ENCODE peak calls at places on chromosomes 6 and 20, in nine cellular contexts. One of them, this sample, is unnamed.
A peak's percentile ranks its signal among the peaks of the same experiment; 100 is the strongest.

GRCh38 chr6:27138837-27139752 is 108.4 kb upstream of the PRSS16 start:
- DNase-seq in CD4-positive, CD25-positive, alpha-beta regulatory T cell: peak; percentile 91
- DNase-seq in glutamatergic neuron: peak; percentile 56
- DNase-seq in NCI-H1092 treated with DMSO at 0.1 percent for 48 hours: no peak
- DNase-seq in substantia nigra: no peak
- DNase-seq in esophagus squamous epithelium: no peak
- DNase-seq in activated naive CD8-positive, alpha-beta T cell treated with anti-CD3 and anti-CD28 coated beads, Interleukin-2, amount 50 U/mL, for 24 hours: peak; percentile 82
- DNase-seq in hepatocyte: peak; percentile 65
- DNase-seq in stimulated activated CD4-positive, alpha-beta T cell treated with anti-CD3 and anti-CD28 coated beads, Interleukin-4, amount 100 ng/mL, for 24 hours: peak; percentile 71
- DNase-seq in this sample: peak; percentile 94

GRCh38 chr6:105459049-105459448 is 56.2 kb upstream of the PREP start:
- DNase-seq in CD4-positive, CD25-positive, alpha-beta regulatory T cell: peak; percentile 45
- DNase-seq in glutamatergic neuron: no peak
- DNase-seq in NCI-H1092 treated with DMSO at 0.1 percent for 48 hours: no peak
- DNase-seq in substantia nigra: no peak
- DNase-seq in esophagus squamous epithelium: no peak
- DNase-seq in activated naive CD8-positive, alpha-beta T cell treated with anti-CD3 and anti-CD28 coated beads, Interleukin-2, amount 50 U/mL, for 24 hours: peak; percentile 2
- DNase-seq in hepatocyte: no peak
- DNase-seq in stimulated activated CD4-positive, alpha-beta T cell treated with anti-CD3 and anti-CD28 coated beads, Interleukin-4, amount 100 ng/mL, for 24 hours: peak; percentile 12
- DNase-seq in this sample: no peak

GRCh38 chr6:30194797-30195690 is 18.2 kb downstream of the TRIM26 start:
- DNase-seq in CD4-positive, CD25-positive, alpha-beta regulatory T cell: no peak
- DNase-seq in glutamatergic neuron: peak; percentile 82
- DNase-seq in NCI-H1092 treated with DMSO at 0.1 percent for 48 hours: no peak
- DNase-seq in substantia nigra: no peak
- DNase-seq in esophagus squamous epithelium: no peak
- DNase-seq in activated naive CD8-positive, alpha-beta T cell treated with anti-CD3 and anti-CD28 coated beads, Interleukin-2, amount 50 U/mL, for 24 hours: no peak
- DNase-seq in hepatocyte: no peak
- DNase-seq in stimulated activated CD4-positive, alpha-beta T cell treated with anti-CD3 and anti-CD28 coated beads, Interleukin-4, amount 100 ng/mL, for 24 hours: no peak
- DNase-seq in this sample: no peak

GRCh38 chr6:119108076-119108475 is 29.6 kb upstream of the FAM184A start:
- DNase-seq in CD4-positive, CD25-positive, alpha-beta regulatory T cell: no peak
- DNase-seq in glutamatergic neuron: no peak
- DNase-seq in NCI-H1092 treated with DMSO at 0.1 percent for 48 hours: no peak
- DNase-seq in substantia nigra: no peak
- DNase-seq in esophagus squamous epithelium: no peak
- DNase-seq in activated naive CD8-positive, alpha-beta T cell treated with anti-CD3 and anti-CD28 coated beads, Interleukin-2, amount 50 U/mL, for 24 hours: no peak
- DNase-seq in hepatocyte: no peak
- DNase-seq in stimulated activated CD4-positive, alpha-beta T cell treated with anti-CD3 and anti-CD28 coated beads, Interleukin-4, amount 100 ng/mL, for 24 hours: no peak
- DNase-seq in this sample: no peak

GRCh38 chr20:62048821-62049291 is 16.8 kb downstream of the TAF4 start:
- DNase-seq in CD4-positive, CD25-positive, alpha-beta regulatory T cell: no peak
- DNase-seq in glutamatergic neuron: no peak
- DNase-seq in NCI-H1092 treated with DMSO at 0.1 percent for 48 hours: no peak
- DNase-seq in substantia nigra: no peak
- DNase-seq in esophagus squamous epithelium: no peak
- DNase-seq in activated naive CD8-positive, alpha-beta T cell treated with anti-CD3 and anti-CD28 coated beads, Interleukin-2, amount 50 U/mL, for 24 hours: no peak
- DNase-seq in hepatocyte: no peak
- DNase-seq in stimulated activated CD4-positive, alpha-beta T cell treated with anti-CD3 and anti-CD28 coated beads, Interleukin-4, amount 100 ng/mL, for 24 hours: no peak
- DNase-seq in this sample: no peak

GRCh38 chr6:130373992-130374391 is 8.2 kb downstream of the TMEM200A start:
- DNase-seq in CD4-positive, CD25-positive, alpha-beta regulatory T cell: no peak
- DNase-seq in glutamatergic neuron: no peak
- DNase-seq in NCI-H1092 treated with DMSO at 0.1 percent for 48 hours: no peak
- DNase-seq in substantia nigra: no peak
- DNase-seq in esophagus squamous epithelium: no peak
- DNase-seq in activated naive CD8-positive, alpha-beta T cell treated with anti-CD3 and anti-CD28 coated beads, Interleukin-2, amount 50 U/mL, for 24 hours: no peak
- DNase-seq in hepatocyte: no peak
- DNase-seq in stimulated activated CD4-positive, alpha-beta T cell treated with anti-CD3 and anti-CD28 coated beads, Interleukin-4, amount 100 ng/mL, for 24 hours: no peak
- DNase-seq in this sample: peak; percentile 30

GRCh38 chr6:142013875-142014495 is 118.7 kb upstream of the GJE1 start:
- DNase-seq in CD4-positive, CD25-positive, alpha-beta regulatory T cell: no peak
- DNase-seq in glutamatergic neuron: no peak
- DNase-seq in NCI-H1092 treated with DMSO at 0.1 percent for 48 hours: no peak
- DNase-seq in substantia nigra: no peak
- DNase-seq in esophagus squamous epithelium: no peak
- DNase-seq in activated naive CD8-positive, alpha-beta T cell treated with anti-CD3 and anti-CD28 coated beads, Interleukin-2, amount 50 U/mL, for 24 hours: no peak
- DNase-seq in hepatocyte: no peak
- DNase-seq in stimulated activated CD4-positive, alpha-beta T cell treated with anti-CD3 and anti-CD28 coated beads, Interleukin-4, amount 100 ng/mL, for 24 hours: no peak
- DNase-seq in this sample: no peak

GRCh38 chr20:47661714-47662113 is 123.6 kb downstream of the SULF2 start:
- DNase-seq in CD4-positive, CD25-positive, alpha-beta regulatory T cell: no peak
- DNase-seq in glutamatergic neuron: no peak
- DNase-seq in NCI-H1092 treated with DMSO at 0.1 percent for 48 hours: no peak
- DNase-seq in substantia nigra: no peak
- DNase-seq in esophagus squamous epithelium: no peak
- DNase-seq in activated naive CD8-positive, alpha-beta T cell treated with anti-CD3 and anti-CD28 coated beads, Interleukin-2, amount 50 U/mL, for 24 hours: no peak
- DNase-seq in hepatocyte: no peak
- DNase-seq in stimulated activated CD4-positive, alpha-beta T cell treated with anti-CD3 and anti-CD28 coated beads, Interleukin-4, amount 100 ng/mL, for 24 hours: no peak
- DNase-seq in this sample: no peak

GRCh38 chr6:12229332-12229731 is 60.8 kb upstream of the EDN1 start:
- DNase-seq in CD4-positive, CD25-positive, alpha-beta regulatory T cell: no peak
- DNase-seq in glutamatergic neuron: no peak
- DNase-seq in NCI-H1092 treated with DMSO at 0.1 percent for 48 hours: no peak
- DNase-seq in substantia nigra: no peak
- DNase-seq in esophagus squamous epithelium: no peak
- DNase-seq in activated naive CD8-positive, alpha-beta T cell treated with anti-CD3 and anti-CD28 coated beads, Interleukin-2, amount 50 U/mL, for 24 hours: no peak
- DNase-seq in hepatocyte: no peak
- DNase-seq in stimulated activated CD4-positive, alpha-beta T cell treated with anti-CD3 and anti-CD28 coated beads, Interleukin-4, amount 100 ng/mL, for 24 hours: peak; percentile 9
- DNase-seq in this sample: no peak

GRCh38 chr20:38337561-38338140 is 8.6 kb upstream of the LBP start:
- DNase-seq in CD4-positive, CD25-positive, alpha-beta regulatory T cell: no peak
- DNase-seq in glutamatergic neuron: peak; percentile 75
- DNase-seq in NCI-H1092 treated with DMSO at 0.1 percent for 48 hours: no peak
- DNase-seq in substantia nigra: peak; percentile 13
- DNase-seq in esophagus squamous epithelium: no peak
- DNase-seq in activated naive CD8-positive, alpha-beta T cell treated with anti-CD3 and anti-CD28 coated beads, Interleukin-2, amount 50 U/mL, for 24 hours: peak; percentile 45
- DNase-seq in hepatocyte: peak; percentile 38
- DNase-seq in stimulated activated CD4-positive, alpha-beta T cell treated with anti-CD3 and anti-CD28 coated beads, Interleukin-4, amount 100 ng/mL, for 24 hours: no peak
- DNase-seq in this sample: no peak

GRCh38 chr6:680204-680603 is 12.7 kb downstream of the EXOC2 start:
- DNase-seq in CD4-positive, CD25-positive, alpha-beta regulatory T cell: no peak
- DNase-seq in glutamatergic neuron: no peak
- DNase-seq in NCI-H1092 treated with DMSO at 0.1 percent for 48 hours: no peak
- DNase-seq in substantia nigra: no peak
- DNase-seq in esophagus squamous epithelium: no peak
- DNase-seq in activated naive CD8-positive, alpha-beta T cell treated with anti-CD3 and anti-CD28 coated beads, Interleukin-2, amount 50 U/mL, for 24 hours: no peak
- DNase-seq in hepatocyte: no peak
- DNase-seq in stimulated activated CD4-positive, alpha-beta T cell treated with anti-CD3 and anti-CD28 coated beads, Interleukin-4, amount 100 ng/mL, for 24 hours: no peak
- DNase-seq in this sample: no peak

GRCh38 chr6:32194825-32195651 is 2.6 kb upstream of the GPSM3 start:
- DNase-seq in CD4-positive, CD25-positive, alpha-beta regulatory T cell: peak; percentile 72
- DNase-seq in glutamatergic neuron: no peak
- DNase-seq in NCI-H1092 treated with DMSO at 0.1 percent for 48 hours: peak; percentile 16
- DNase-seq in substantia nigra: no peak
- DNase-seq in esophagus squamous epithelium: no peak
- DNase-seq in activated naive CD8-positive, alpha-beta T cell treated with anti-CD3 and anti-CD28 coated beads, Interleukin-2, amount 50 U/mL, for 24 hours: peak; percentile 41
- DNase-seq in hepatocyte: peak; percentile 75
- DNase-seq in stimulated activated CD4-positive, alpha-beta T cell treated with anti-CD3 and anti-CD28 coated beads, Interleukin-4, amount 100 ng/mL, for 24 hours: peak; percentile 36
- DNase-seq in this sample: peak; percentile 58

GRCh38 chr6:161748535-161749386 is 474.9 kb upstream of the AGPAT4 start:
- DNase-seq in CD4-positive, CD25-positive, alpha-beta regulatory T cell: peak; percentile 11
- DNase-seq in glutamatergic neuron: peak; percentile 88
- DNase-seq in NCI-H1092 treated with DMSO at 0.1 percent for 48 hours: peak; percentile 17
- DNase-seq in substantia nigra: peak; percentile 22
- DNase-seq in esophagus squamous epithelium: no peak
- DNase-seq in activated naive CD8-positive, alpha-beta T cell treated with anti-CD3 and anti-CD28 coated beads, Interleukin-2, amount 50 U/mL, for 24 hours: peak; percentile 40
- DNase-seq in hepatocyte: peak; percentile 56
- DNase-seq in stimulated activated CD4-positive, alpha-beta T cell treated with anti-CD3 and anti-CD28 coated beads, Interleukin-4, amount 100 ng/mL, for 24 hours: peak; percentile 4
- DNase-seq in this sample: no peak

GRCh38 chr6:37150314-37150713 is 19.6 kb upstream of the PIM1 start:
- DNase-seq in CD4-positive, CD25-positive, alpha-beta regulatory T cell: no peak
- DNase-seq in glutamatergic neuron: no peak
- DNase-seq in NCI-H1092 treated with DMSO at 0.1 percent for 48 hours: no peak
- DNase-seq in substantia nigra: no peak
- DNase-seq in esophagus squamous epithelium: no peak
- DNase-seq in activated naive CD8-positive, alpha-beta T cell treated with anti-CD3 and anti-CD28 coated beads, Interleukin-2, amount 50 U/mL, for 24 hours: no peak
- DNase-seq in hepatocyte: no peak
- DNase-seq in stimulated activated CD4-positive, alpha-beta T cell treated with anti-CD3 and anti-CD28 coated beads, Interleukin-4, amount 100 ng/mL, for 24 hours: no peak
- DNase-seq in this sample: no peak

GRCh38 chr6:140677781-140678528 is 1303.5 kb upstream of the CITED2 start:
- DNase-seq in CD4-positive, CD25-positive, alpha-beta regulatory T cell: no peak
- DNase-seq in glutamatergic neuron: no peak
- DNase-seq in NCI-H1092 treated with DMSO at 0.1 percent for 48 hours: no peak
- DNase-seq in substantia nigra: no peak
- DNase-seq in esophagus squamous epithelium: no peak
- DNase-seq in activated naive CD8-positive, alpha-beta T cell treated with anti-CD3 and anti-CD28 coated beads, Interleukin-2, amount 50 U/mL, for 24 hours: no peak
- DNase-seq in hepatocyte: no peak
- DNase-seq in stimulated activated CD4-positive, alpha-beta T cell treated with anti-CD3 and anti-CD28 coated beads, Interleukin-4, amount 100 ng/mL, for 24 hours: no peak
- DNase-seq in this sample: no peak

GRCh38 chr6:169141706-169142705 is 111.6 kb downstream of the THBS2 start:
- DNase-seq in CD4-positive, CD25-positive, alpha-beta regulatory T cell: no peak
- DNase-seq in glutamatergic neuron: no peak
- DNase-seq in NCI-H1092 treated with DMSO at 0.1 percent for 48 hours: no peak
- DNase-seq in substantia nigra: no peak
- DNase-seq in esophagus squamous epithelium: no peak
- DNase-seq in activated naive CD8-positive, alpha-beta T cell treated with anti-CD3 and anti-CD28 coated beads, Interleukin-2, amount 50 U/mL, for 24 hours: no peak
- DNase-seq in hepatocyte: no peak
- DNase-seq in stimulated activated CD4-positive, alpha-beta T cell treated with anti-CD3 and anti-CD28 coated beads, Interleukin-4, amount 100 ng/mL, for 24 hours: no peak
- DNase-seq in this sample: no peak

GRCh38 chr6:133241901-133242760 is 974 bp downstream of the EYA4 start:
- DNase-seq in CD4-positive, CD25-positive, alpha-beta regulatory T cell: no peak
- DNase-seq in glutamatergic neuron: peak; percentile 57
- DNase-seq in NCI-H1092 treated with DMSO at 0.1 percent for 48 hours: peak; percentile 73
- DNase-seq in substantia nigra: peak; percentile 2
- DNase-seq in esophagus squamous epithelium: no peak
- DNase-seq in activated naive CD8-positive, alpha-beta T cell treated with anti-CD3 and anti-CD28 coated beads, Interleukin-2, amount 50 U/mL, for 24 hours: no peak
- DNase-seq in hepatocyte: peak; percentile 12
- DNase-seq in stimulated activated CD4-positive, alpha-beta T cell treated with anti-CD3 and anti-CD28 coated beads, Interleukin-4, amount 100 ng/mL, for 24 hours: no peak
- DNase-seq in this sample: no peak

GRCh38 chr6:101395345-101395744 is 1.8 kb downstream of the GRIK2 start:
- DNase-seq in CD4-positive, CD25-positive, alpha-beta regulatory T cell: no peak
- DNase-seq in glutamatergic neuron: no peak
- DNase-seq in NCI-H1092 treated with DMSO at 0.1 percent for 48 hours: peak; percentile 17
- DNase-seq in substantia nigra: no peak
- DNase-seq in esophagus squamous epithelium: no peak
- DNase-seq in activated naive CD8-positive, alpha-beta T cell treated with anti-CD3 and anti-CD28 coated beads, Interleukin-2, amount 50 U/mL, for 24 hours: no peak
- DNase-seq in hepatocyte: no peak
- DNase-seq in stimulated activated CD4-positive, alpha-beta T cell treated with anti-CD3 and anti-CD28 coated beads, Interleukin-4, amount 100 ng/mL, for 24 hours: no peak
- DNase-seq in this sample: no peak

GRCh38 chr6:128305228-128305627 is 215.2 kb downstream of the PTPRK start:
- DNase-seq in CD4-positive, CD25-positive, alpha-beta regulatory T cell: no peak
- DNase-seq in glutamatergic neuron: no peak
- DNase-seq in NCI-H1092 treated with DMSO at 0.1 percent for 48 hours: no peak
- DNase-seq in substantia nigra: no peak
- DNase-seq in esophagus squamous epithelium: no peak
- DNase-seq in activated naive CD8-positive, alpha-beta T cell treated with anti-CD3 and anti-CD28 coated beads, Interleukin-2, amount 50 U/mL, for 24 hours: no peak
- DNase-seq in hepatocyte: no peak
- DNase-seq in stimulated activated CD4-positive, alpha-beta T cell treated with anti-CD3 and anti-CD28 coated beads, Interleukin-4, amount 100 ng/mL, for 24 hours: no peak
- DNase-seq in this sample: no peak

GRCh38 chr6:45727824-45728449 is 287.7 kb downstream of the CLIC5 start:
- DNase-seq in CD4-positive, CD25-positive, alpha-beta regulatory T cell: no peak
- DNase-seq in glutamatergic neuron: no peak
- DNase-seq in NCI-H1092 treated with DMSO at 0.1 percent for 48 hours: no peak
- DNase-seq in substantia nigra: no peak
- DNase-seq in esophagus squamous epithelium: no peak
- DNase-seq in activated naive CD8-positive, alpha-beta T cell treated with anti-CD3 and anti-CD28 coated beads, Interleukin-2, amount 50 U/mL, for 24 hours: no peak
- DNase-seq in hepatocyte: no peak
- DNase-seq in stimulated activated CD4-positive, alpha-beta T cell treated with anti-CD3 and anti-CD28 coated beads, Interleukin-4, amount 100 ng/mL, for 24 hours: no peak
- DNase-seq in this sample: no peak

GRCh38 chr6:11323666-11324452 is 91.4 kb upstream of the NEDD9 start:
- DNase-seq in CD4-positive, CD25-positive, alpha-beta regulatory T cell: no peak
- DNase-seq in glutamatergic neuron: no peak
- DNase-seq in NCI-H1092 treated with DMSO at 0.1 percent for 48 hours: no peak
- DNase-seq in substantia nigra: no peak
- DNase-seq in esophagus squamous epithelium: no peak
- DNase-seq in activated naive CD8-positive, alpha-beta T cell treated with anti-CD3 and anti-CD28 coated beads, Interleukin-2, amount 50 U/mL, for 24 hours: no peak
- DNase-seq in hepatocyte: peak; percentile 33
- DNase-seq in stimulated activated CD4-positive, alpha-beta T cell treated with anti-CD3 and anti-CD28 coated beads, Interleukin-4, amount 100 ng/mL, for 24 hours: no peak
- DNase-seq in this sample: no peak

GRCh38 chr6:44024597-44025219 is 102.5 kb downstream of the MRPL14 start:
- DNase-seq in CD4-positive, CD25-positive, alpha-beta regulatory T cell: no peak
- DNase-seq in glutamatergic neuron: no peak
- DNase-seq in NCI-H1092 treated with DMSO at 0.1 percent for 48 hours: no peak
- DNase-seq in substantia nigra: no peak
- DNase-seq in esophagus squamous epithelium: no peak
- DNase-seq in activated naive CD8-positive, alpha-beta T cell treated with anti-CD3 and anti-CD28 coated beads, Interleukin-2, amount 50 U/mL, for 24 hours: no peak
- DNase-seq in hepatocyte: no peak
- DNase-seq in stimulated activated CD4-positive, alpha-beta T cell treated with anti-CD3 and anti-CD28 coated beads, Interleukin-4, amount 100 ng/mL, for 24 hours: no peak
- DNase-seq in this sample: peak; percentile 37

GRCh38 chr20:31747640-31748039 is 8.6 kb downstream of the TPX2 start:
- DNase-seq in CD4-positive, CD25-positive, alpha-beta regulatory T cell: no peak
- DNase-seq in glutamatergic neuron: no peak
- DNase-seq in NCI-H1092 treated with DMSO at 0.1 percent for 48 hours: no peak
- DNase-seq in substantia nigra: no peak
- DNase-seq in esophagus squamous epithelium: no peak
- DNase-seq in activated naive CD8-positive, alpha-beta T cell treated with anti-CD3 and anti-CD28 coated beads, Interleukin-2, amount 50 U/mL, for 24 hours: no peak
- DNase-seq in hepatocyte: no peak
- DNase-seq in stimulated activated CD4-positive, alpha-beta T cell treated with anti-CD3 and anti-CD28 coated beads, Interleukin-4, amount 100 ng/mL, for 24 hours: no peak
- DNase-seq in this sample: no peak

GRCh38 chr6:89221109-89221508 is 4.0 kb upstream of the GABRR1 start:
- DNase-seq in CD4-positive, CD25-positive, alpha-beta regulatory T cell: no peak
- DNase-seq in glutamatergic neuron: no peak
- DNase-seq in NCI-H1092 treated with DMSO at 0.1 percent for 48 hours: no peak
- DNase-seq in substantia nigra: no peak
- DNase-seq in esophagus squamous epithelium: no peak
- DNase-seq in activated naive CD8-positive, alpha-beta T cell treated with anti-CD3 and anti-CD28 coated beads, Interleukin-2, amount 50 U/mL, for 24 hours: no peak
- DNase-seq in hepatocyte: no peak
- DNase-seq in stimulated activated CD4-positive, alpha-beta T cell treated with anti-CD3 and anti-CD28 coated beads, Interleukin-4, amount 100 ng/mL, for 24 hours: no peak
- DNase-seq in this sample: no peak

GRCh38 chr6:165480916-165481315 is 171.5 kb upstream of the C6orf118 start:
- DNase-seq in CD4-positive, CD25-positive, alpha-beta regulatory T cell: no peak
- DNase-seq in glutamatergic neuron: no peak
- DNase-seq in NCI-H1092 treated with DMSO at 0.1 percent for 48 hours: no peak
- DNase-seq in substantia nigra: no peak
- DNase-seq in esophagus squamous epithelium: no peak
- DNase-seq in activated naive CD8-positive, alpha-beta T cell treated with anti-CD3 and anti-CD28 coated beads, Interleukin-2, amount 50 U/mL, for 24 hours: no peak
- DNase-seq in hepatocyte: no peak
- DNase-seq in stimulated activated CD4-positive, alpha-beta T cell treated with anti-CD3 and anti-CD28 coated beads, Interleukin-4, amount 100 ng/mL, for 24 hours: no peak
- DNase-seq in this sample: no peak

GRCh38 chr6:25223421-25224052 is 55.6 kb upstream of the CARMIL1 start:
- DNase-seq in CD4-positive, CD25-positive, alpha-beta regulatory T cell: peak; percentile 76
- DNase-seq in glutamatergic neuron: peak; percentile 75
- DNase-seq in NCI-H1092 treated with DMSO at 0.1 percent for 48 hours: peak; percentile 73
- DNase-seq in substantia nigra: peak; percentile 3
- DNase-seq in esophagus squamous epithelium: no peak
- DNase-seq in activated naive CD8-positive, alpha-beta T cell treated with anti-CD3 and anti-CD28 coated beads, Interleukin-2, amount 50 U/mL, for 24 hours: peak; percentile 70
- DNase-seq in hepatocyte: peak; percentile 84
- DNase-seq in stimulated activated CD4-positive, alpha-beta T cell treated with anti-CD3 and anti-CD28 coated beads, Interleukin-4, amount 100 ng/mL, for 24 hours: peak; percentile 69
- DNase-seq in this sample: peak; percentile 73

GRCh38 chr20:4805663-4806449 is 84.1 kb downstream of the PRND start:
- DNase-seq in CD4-positive, CD25-positive, alpha-beta regulatory T cell: no peak
- DNase-seq in glutamatergic neuron: no peak
- DNase-seq in NCI-H1092 treated with DMSO at 0.1 percent for 48 hours: no peak
- DNase-seq in substantia nigra: no peak
- DNase-seq in esophagus squamous epithelium: no peak
- DNase-seq in activated naive CD8-positive, alpha-beta T cell treated with anti-CD3 and anti-CD28 coated beads, Interleukin-2, amount 50 U/mL, for 24 hours: no peak
- DNase-seq in hepatocyte: no peak
- DNase-seq in stimulated activated CD4-positive, alpha-beta T cell treated with anti-CD3 and anti-CD28 coated beads, Interleukin-4, amount 100 ng/mL, for 24 hours: no peak
- DNase-seq in this sample: no peak

GRCh38 chr6:31544676-31545075 is 1.7 kb downstream of the ATP6V1G2 start:
- DNase-seq in CD4-positive, CD25-positive, alpha-beta regulatory T cell: no peak
- DNase-seq in glutamatergic neuron: no peak
- DNase-seq in NCI-H1092 treated with DMSO at 0.1 percent for 48 hours: no peak
- DNase-seq in substantia nigra: no peak
- DNase-seq in esophagus squamous epithelium: no peak
- DNase-seq in activated naive CD8-positive, alpha-beta T cell treated with anti-CD3 and anti-CD28 coated beads, Interleukin-2, amount 50 U/mL, for 24 hours: no peak
- DNase-seq in hepatocyte: no peak
- DNase-seq in stimulated activated CD4-positive, alpha-beta T cell treated with anti-CD3 and anti-CD28 coated beads, Interleukin-4, amount 100 ng/mL, for 24 hours: no peak
- DNase-seq in this sample: no peak

GRCh38 chr6:33375143-33375649 is 16.4 kb upstream of the KIFC1 start:
- DNase-seq in CD4-positive, CD25-positive, alpha-beta regulatory T cell: no peak
- DNase-seq in glutamatergic neuron: no peak
- DNase-seq in NCI-H1092 treated with DMSO at 0.1 percent for 48 hours: no peak
- DNase-seq in substantia nigra: no peak
- DNase-seq in esophagus squamous epithelium: no peak
- DNase-seq in activated naive CD8-positive, alpha-beta T cell treated with anti-CD3 and anti-CD28 coated beads, Interleukin-2, amount 50 U/mL, for 24 hours: no peak
- DNase-seq in hepatocyte: peak; percentile 63
- DNase-seq in stimulated activated CD4-positive, alpha-beta T cell treated with anti-CD3 and anti-CD28 coated beads, Interleukin-4, amount 100 ng/mL, for 24 hours: no peak
- DNase-seq in this sample: no peak

GRCh38 chr6:121881974-121882667 is 446.7 kb downstream of the GJA1 start:
- DNase-seq in CD4-positive, CD25-positive, alpha-beta regulatory T cell: no peak
- DNase-seq in glutamatergic neuron: no peak
- DNase-seq in NCI-H1092 treated with DMSO at 0.1 percent for 48 hours: no peak
- DNase-seq in substantia nigra: no peak
- DNase-seq in esophagus squamous epithelium: no peak
- DNase-seq in activated naive CD8-positive, alpha-beta T cell treated with anti-CD3 and anti-CD28 coated beads, Interleukin-2, amount 50 U/mL, for 24 hours: no peak
- DNase-seq in hepatocyte: no peak
- DNase-seq in stimulated activated CD4-positive, alpha-beta T cell treated with anti-CD3 and anti-CD28 coated beads, Interleukin-4, amount 100 ng/mL, for 24 hours: no peak
- DNase-seq in this sample: no peak

This sample was measured in DND-41.